ENCODE peak calls at places on chromosomes 11 and 22, in four cellular contexts. R is K562, E is HepG2, G is GM12878. K is an unnamed sample.

GRCh38 chr11:68584097-68584496 is 100.2 kb upstream of the GAL start:
- DNase-seq in R (peak; percentile 76), E (peak; percentile 15), G (no peak), K (peak; percentile 87)

GRCh38 chr22:37492428-37493344 is 6.5 kb upstream of the MFNG start:
- DNase-seq in G (no peak), E (no peak), R (peak; percentile 52), K (peak; percentile 78)

GRCh38 chr11:48170176-48170839 is 46.3 kb upstream of the OR4B1 start:
- DNase-seq in G (no peak), R (no peak), E (no peak), K (no peak)

GRCh38 chr22:35899736-35900135 is 128.9 kb downstream of the RBFOX2 start:
- DNase-seq in R (no peak), G (no peak), E (no peak), K (no peak)

GRCh38 chr22:46451741-46452140 is 85.7 kb downstream of the CELSR1 start:
- DNase-seq in E (no peak), R (no peak), G (no peak), K (no peak)

GRCh38 chr11:82960000-82960778 is 58.7 kb downstream of the DDIAS start:
- DNase-seq in G (peak; percentile 65), E (no peak), R (no peak), K (no peak)

GRCh38 chr11:35316161-35316560 is 103.2 kb downstream of the SLC1A2 start:
- DNase-seq in G (no peak), E (no peak), R (no peak), K (no peak)

GRCh38 chr11:45798793-45799441 is 6.0 kb upstream of the SLC35C1 start:
- DNase-seq in G (no peak), R (no peak), E (peak; percentile 59), K (no peak)

GRCh38 chr11:133898770-133899115 is 53.4 kb upstream of the SPATA19 start:
- DNase-seq in G (no peak), R (no peak), E (no peak), K (no peak)

GRCh38 chr11:113238721-113239120 is 75.7 kb upstream of the TTC12 start:
- DNase-seq in G (no peak), E (no peak), R (no peak), K (no peak)

GRCh38 chr11:12802418-12803085 is 128.3 kb downstream of the TEAD1 start:
- DNase-seq in E (peak; percentile 99), G (no peak), R (peak; percentile 77), K (no peak)

GRCh38 chr11:126284829-126285228 is 1.9 kb downstream of the TIRAP start:
- DNase-seq in E (peak; percentile 61), R (peak; percentile 90), G (peak; percentile 94), K (no peak)

GRCh38 chr11:1457856-1458255 is 28.7 kb downstream of the MOB2 start:
- DNase-seq in G (no peak), R (no peak), E (no peak), K (no peak)

GRCh38 chr22:26642465-26643367 is 14.7 kb upstream of the MIAT start:
- DNase-seq in R (peak; percentile 84), E (no peak), G (no peak), K (peak; percentile 47)

GRCh38 chr11:43130616-43131015 is 181.2 kb upstream of the API5 start:
- DNase-seq in E (no peak), R (no peak), G (no peak), K (peak; percentile 36)

GRCh38 chr11:117884994-117885393 is 8.5 kb upstream of the FXYD6 start:
- DNase-seq in R (no peak), E (no peak), G (no peak), K (no peak)

GRCh38 chr11:4957396-4957795 is 1.9 kb upstream of the OR51A2 start:
- DNase-seq in R (no peak), E (no peak), G (no peak), K (no peak)

GRCh38 chr22:37681001-37681424 is 5.1 kb upstream of the NOL12 start:
- DNase-seq in R (no peak), G (no peak), E (no peak), K (no peak)

GRCh38 chr11:105181521-105181920 is 42.0 kb upstream of the CARD18 start:
- DNase-seq in E (no peak), G (no peak), R (no peak), K (no peak)

GRCh38 chr11:123228489-123229163 is 33.6 kb upstream of the CLMP start:
- DNase-seq in E (no peak), R (no peak), G (no peak), K (no peak)

GRCh38 chr22:46914916-46915894 is 152.8 kb downstream of the TBC1D22A start:
- DNase-seq in G (no peak), E (no peak), R (no peak), K (no peak)

GRCh38 chr11:81705283-81705682 is 1028.4 kb downstream of the FAM181B start:
- DNase-seq in R (no peak), G (no peak), E (no peak), K (no peak)

GRCh38 chr11:81707881-81708280 is 1025.8 kb downstream of the FAM181B start:
- DNase-seq in E (no peak), R (no peak), G (no peak), K (peak; percentile 28)
- TF ChIP-seq CTCF in E (no peak), R (no peak), G (peak; percentile 31), K (peak; percentile 51)

GRCh38 chr11:18282626-18283025 is 16.6 kb downstream of the SAA1 start:
- DNase-seq in G (no peak), R (no peak), E (no peak), K (no peak)

GRCh38 chr11:18280438-18281046 is 14.5 kb downstream of the SAA1 start:
- DNase-seq in R (no peak), G (peak; percentile 20), E (no peak), K (no peak)

DNA sequence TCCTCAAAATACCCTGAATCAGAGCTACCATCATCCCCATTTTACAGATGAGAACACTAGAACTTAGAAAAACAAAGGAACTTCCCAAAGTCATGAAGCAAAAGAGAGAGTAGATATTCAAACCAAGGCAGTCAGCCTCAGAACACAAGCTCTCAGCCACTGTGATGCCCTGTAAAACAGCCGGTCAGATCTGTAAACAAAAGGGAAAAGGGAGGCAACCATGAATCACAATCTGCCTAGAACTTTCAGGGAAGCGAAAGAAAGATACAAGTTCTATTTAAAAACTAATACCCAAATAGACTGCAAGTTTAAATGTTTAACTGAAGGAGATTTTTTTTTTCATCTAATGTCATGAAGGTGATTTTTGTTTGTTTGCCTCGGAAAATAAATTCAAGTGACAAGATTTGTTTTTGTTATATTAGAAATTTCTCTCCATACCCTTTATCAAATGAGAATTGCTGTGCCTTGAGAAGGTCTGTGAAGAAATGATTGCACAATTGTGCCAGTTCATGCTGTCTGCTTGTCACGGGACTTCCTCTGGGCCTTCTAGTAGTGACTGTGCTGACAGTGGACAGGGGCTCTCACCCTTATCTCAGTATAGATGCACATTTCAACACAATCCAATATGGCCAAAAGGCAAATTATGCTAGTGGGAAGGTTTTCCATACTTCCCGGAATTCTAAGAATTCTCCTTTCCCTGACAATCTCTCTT is 11.7 kb downstream of the SAA1 start:
- DNase-seq in G (no peak), E (no peak), R (peak; percentile 8), K (no peak)
- TF ChIP-seq NR2C2 in G (no peak), E (no peak), R (no peak), K (no peak)

GRCh38 chr11:2804189-2804588 is 81.4 kb downstream of the CDKN1C start:
- DNase-seq in G (no peak), E (no peak), R (no peak), K (peak; percentile 5)
- TF ChIP-seq MAX in G (no peak), E (no peak), R (no peak), K (no peak)

GRCh38 chr11:76670475-76671235 is at the start of gene LRRC32:
- DNase-seq in R (peak; percentile 36), G (no peak), E (no peak), K (peak; percentile 57)
- TF ChIP-seq CTCF in R (no peak), G (peak; percentile 16), E (no peak), K (no peak)

GRCh38 chr11:109150603-109151002 is 271.4 kb upstream of the C11orf87 start:
- DNase-seq in E (no peak), R (no peak), G (no peak), K (no peak)

DNA sequence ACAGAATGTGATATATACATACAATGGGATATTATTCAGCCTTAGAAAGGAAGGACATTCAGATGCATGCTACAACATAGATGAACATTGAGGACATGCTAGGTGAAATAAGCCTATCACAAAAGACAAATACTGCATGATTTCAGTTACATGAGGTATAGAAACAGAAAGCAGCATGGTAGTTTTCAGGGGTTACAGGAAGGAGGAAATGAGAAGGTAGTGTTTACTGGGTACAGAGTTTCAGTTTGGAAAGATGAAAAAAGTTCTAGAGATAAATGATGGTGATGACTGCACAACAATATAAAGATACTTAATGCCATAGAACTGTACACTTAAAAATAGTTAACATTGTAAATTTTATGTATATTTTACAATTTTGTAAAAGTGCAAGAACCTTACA is 266.7 kb upstream of the C11orf87 start:
- DNase-seq in R (no peak), G (no peak), E (no peak), K (no peak)
- TF ChIP-seq NR2C2 in R (no peak), G (no peak), E (no peak), K (no peak)

GRCh38 chr11:111344032-111344431 is 35.0 kb downstream of the POU2AF1 start:
- DNase-seq in R (no peak), E (no peak), G (no peak), K (no peak)
- TF ChIP-seq MAX in R (no peak), E (no peak), G (no peak), K (no peak)

GRCh38 chr11:115678942-115679341 is 174.7 kb upstream of the CADM1 start:
- DNase-seq in R (no peak), G (no peak), E (peak; percentile 37), K (peak; percentile 71)
- TF ChIP-seq CTCF in R (no peak), G (peak; percentile 9), E (peak; percentile 77), K (no peak)

GRCh38 chr11:16895306-16895705 is 118.9 kb downstream of the PLEKHA7 start:
- DNase-seq in E (no peak), G (no peak), R (no peak), K (no peak)
- TF ChIP-seq NR2C2 in E (no peak), G (no peak), R (no peak), K (no peak)

GRCh38 chr22:40240160-40240559 is 62.4 kb downstream of the TNRC6B start:
- DNase-seq in E (no peak), G (no peak), R (peak; percentile 70), K (no peak)
- TF ChIP-seq MAX in E (no peak), G (no peak), R (no peak), K (no peak)